ENCODE peak calls at places on chromosomes 4 and X, in four cellular contexts. T is RWPE1, P is progenitor cell of endocrine pancreas, G is pancreas. B is an unnamed sample.

GRCh38 chrX:13863326-13863725 is 46.4 kb upstream of the GPM6B start:
- DNase-seq in T (no peak), P (no peak), G (no peak), B (no peak)

GRCh38 chr4:157459789-157460188 is 239.3 kb downstream of the GRIA2 start:
- DNase-seq in T (peak), P (no peak), G (no peak), B (no peak)

GRCh38 chr4:48954314-48954713 is 31.8 kb upstream of the CWH43 start:
- DNase-seq in T (no peak), P (no peak), G (no peak), B (no peak)

GRCh38 chr4:2761035-2761923 is 5.1 kb upstream of the TNIP2 start:
- DNase-seq in T (no peak), P (no peak), G (peak), B (no peak)

GRCh38 chr4:26701786-26702227 is 117.9 kb downstream of the TBC1D19 start:
- DNase-seq in T (no peak), P (no peak), G (no peak), B (no peak)

GRCh38 chr4:168888715-168889215 is 121.3 kb downstream of the CBR4 start:
- DNase-seq in T (no peak), P (no peak), G (no peak), B (no peak)

GRCh38 chr4:83561381-83561780 is 25.5 kb downstream of the GPAT3 start:
- DNase-seq in T (peak), P (no peak), G (no peak), B (no peak)

GRCh38 chrX:16559206-16559619 is 90.7 kb upstream of the S100G start:
- DNase-seq in T (no peak), P (no peak), G (no peak), B (no peak)

GRCh38 chr4:46506876-46507275 is 116.9 kb upstream of the GABRA2 start:
- DNase-seq in T (peak), P (no peak), G (no peak), B (no peak)

GRCh38 chr4:180909279-180909678 is 1333.9 kb upstream of the TENM3 start:
- DNase-seq in T (no peak), P (no peak), G (no peak), B (no peak)

GRCh38 chrX:146278381-146278780 is 460.8 kb downstream of the SLITRK2 start:
- DNase-seq in T (no peak), P (no peak), G (no peak), B (no peak)

GRCh38 chr4:40976343-40976742 is 226.6 kb downstream of the NSUN7 start:
- DNase-seq in T (peak), P (no peak), G (no peak), B (no peak)

GRCh38 chr4:1045193-1045594 is 33.8 kb downstream of the FGFRL1 start:
- DNase-seq in T (no peak), P (no peak), G (peak), B (no peak)

GRCh38 chr4:70183168-70183939 is 12.2 kb upstream of the ODAM start:
- DNase-seq in T (peak), P (no peak), G (no peak), B (no peak)

GRCh38 chr4:48127882-48128394 is 6.1 kb downstream of the TXK start:
- DNase-seq in T (peak), P (peak), G (peak), B (no peak)

GRCh38 chr4:117477925-117478324 is 392.5 kb upstream of the TRAM1L1 start:
- DNase-seq in T (no peak), P (no peak), G (no peak), B (no peak)

GRCh38 chr4:85783483-85783882 is 308.5 kb downstream of the ARHGAP24 start:
- DNase-seq in T (no peak), P (no peak), G (no peak), B (no peak)

GRCh38 chr4:139167774-139168444 is 9.1 kb downstream of the ELF2 start:
- DNase-seq in T (peak), P (no peak), G (no peak), B (no peak)

GRCh38 chrX:136574548-136574947 is 42.5 kb downstream of the VGLL1 start:
- DNase-seq in T (no peak), P (no peak), G (no peak), B (no peak)

GRCh38 chr4:107824367-107825071 is at the start of gene SGMS2:
- DNase-seq in T (peak), P (peak), G (peak), B (peak)

GRCh38 chrX:141814213-141814857 is 23.8 kb upstream of the MAGEC3 start:
- DNase-seq in T (no peak), P (no peak), G (peak), B (no peak)

GRCh38 chr4:151455212-151455611 is 46.2 kb downstream of the FHIP1A start:
- DNase-seq in T (no peak), P (no peak), G (no peak), B (no peak)

GRCh38 chrX:34901761-34902160 is 40.8 kb upstream of the FAM47B start:
- DNase-seq in T (no peak), P (no peak), G (no peak), B (no peak)

GRCh38 chr4:24856586-24856985 is 56.3 kb downstream of the CCDC149 start:
- DNase-seq in T (no peak), P (no peak), G (no peak), B (no peak)

GRCh38 chr4:17762705-17763104 is 18.7 kb downstream of the FAM184B start:
- DNase-seq in T (no peak), P (no peak), G (no peak), B (no peak)
- TF ChIP-seq CTCF in T (no peak), P (no peak), G (no peak), B (no peak)

GRCh38 chr4:163663454-163664225 is 169.2 kb downstream of the TMA16 start:
- DNase-seq in T (no peak), P (no peak), G (no peak), B (no peak)
- TF ChIP-seq CTCF in T (no peak), P (no peak), G (no peak), B (no peak)

DNA sequence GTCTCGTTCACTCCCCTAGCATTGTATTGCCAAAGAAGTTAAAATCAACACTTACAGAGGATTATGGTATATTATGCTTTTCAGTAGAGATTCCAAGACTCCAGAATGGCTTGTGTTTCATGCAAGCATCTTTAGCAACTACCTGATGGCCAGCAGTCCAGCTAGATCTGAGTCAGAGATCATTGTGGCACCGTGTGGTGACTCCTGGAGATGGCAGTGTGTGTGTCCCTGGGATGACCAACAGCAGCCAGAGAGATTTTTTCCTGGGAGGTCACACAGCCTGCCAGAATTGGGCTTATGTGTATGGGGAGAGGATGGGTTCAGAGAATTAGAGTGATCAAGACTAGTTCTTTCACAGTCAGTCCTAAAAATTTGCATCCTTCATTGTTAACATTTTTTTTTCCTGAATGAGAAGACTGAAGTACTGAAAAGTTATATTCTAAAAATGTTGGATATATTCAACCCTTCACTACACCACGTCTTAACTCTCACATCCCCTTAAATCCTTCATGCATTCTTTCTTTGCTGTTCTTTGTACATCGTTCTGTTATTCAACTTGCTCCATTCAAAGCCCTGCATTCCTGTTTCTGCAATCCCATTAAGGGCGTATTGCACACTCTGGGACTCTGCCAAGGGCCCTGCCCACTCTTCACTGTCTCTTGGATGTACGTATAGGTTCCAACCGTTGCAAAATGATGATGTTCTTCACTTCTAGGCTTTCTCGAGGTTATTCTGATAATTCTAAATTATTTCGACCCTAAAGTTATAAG is 12.4 kb downstream of the TENM3 start:
- DNase-seq in T (no peak), P (no peak), G (no peak), B (no peak)
- TF ChIP-seq CTCF in T (no peak), P (no peak), G (no peak), B (no peak)

GRCh38 chr4:23035521-23036056 is 342.9 kb downstream of the GBA3 start:
- DNase-seq in T (no peak), P (no peak), G (no peak), B (no peak)
- TF ChIP-seq CTCF in T (no peak), P (no peak), G (no peak), B (no peak)

GRCh38 chr4:42278709-42279324 is 118.5 kb upstream of the SHISA3 start:
- DNase-seq in T (no peak), P (no peak), G (no peak), B (no peak)
- TF ChIP-seq CTCF in T (no peak), P (peak), G (no peak), B (no peak)

DNA sequence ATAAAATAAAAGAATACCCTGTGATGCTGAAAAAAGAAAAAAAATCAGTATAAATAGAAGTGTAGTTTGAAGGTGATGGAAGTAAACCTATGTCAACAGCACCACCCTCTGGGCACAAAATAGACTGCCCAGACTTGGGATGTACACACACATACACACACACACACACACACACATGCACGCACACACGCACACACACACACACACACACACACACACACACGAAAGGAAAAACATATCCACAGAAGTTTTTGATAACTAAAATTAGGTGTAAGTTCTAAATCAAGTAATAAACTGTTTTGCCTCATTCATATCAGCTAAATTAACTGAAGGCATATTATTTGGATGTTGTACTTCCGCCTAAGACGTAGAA is 40.5 kb downstream of the ANXA5 start:
- DNase-seq in T (peak), P (no peak), G (no peak), B (no peak)
- TF ChIP-seq CTCF in T (peak), P (peak), G (no peak), B (peak)

GRCh38 chr4:58360354-58361133 is 1250.4 kb upstream of the IGFBP7 start:
- DNase-seq in T (no peak), P (no peak), G (no peak), B (no peak)

GRCh38 chr4:58359590-58359989 is 1249.4 kb upstream of the IGFBP7 start:
- DNase-seq in T (no peak), P (no peak), G (no peak), B (no peak)

DNA sequence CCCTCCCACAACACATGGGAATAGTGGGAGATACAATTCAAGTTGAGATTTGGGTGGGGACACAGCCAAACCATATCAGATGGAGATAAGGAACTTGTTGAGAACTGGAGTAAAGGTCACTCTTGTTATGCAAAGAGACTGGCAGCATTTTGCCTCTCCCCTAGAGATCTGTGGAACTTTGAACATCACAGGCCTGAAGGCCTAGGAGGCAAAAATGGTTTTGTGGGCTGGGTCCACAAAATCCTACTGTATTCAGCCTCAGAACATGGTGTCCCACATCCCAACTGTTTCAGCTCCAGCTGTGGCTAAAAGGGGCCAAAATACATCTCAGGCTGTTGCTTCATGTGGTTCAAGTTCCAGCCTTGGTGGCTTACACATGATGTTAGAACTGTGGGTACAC is 1247.8 kb upstream of the IGFBP7 start:
- DNase-seq in T (no peak), P (no peak), G (no peak), B (no peak)
- TF ChIP-seq CTCF in T (no peak), P (no peak), G (no peak), B (no peak)